ENCODE peak calls at places on chromosomes 12 and 14, in four cellular contexts. One of them, this sample, is unnamed.

GRCh38 chr12:118033902-118034301 is 17.4 kb downstream of the RFC5 start:
- DNase-seq in upper lobe of right lung: no peak
- DNase-seq in foreskin keratinocyte: no peak
- DNase-seq in CD4-positive, CD25-positive, alpha-beta regulatory T cell: no peak
- DNase-seq in this sample: no peak

GRCh38 chr12:27261866-27262265 is 17.8 kb downstream of the STK38L start:
- DNase-seq in upper lobe of right lung: no peak
- DNase-seq in foreskin keratinocyte: no peak
- DNase-seq in CD4-positive, CD25-positive, alpha-beta regulatory T cell: no peak
- DNase-seq in this sample: no peak

GRCh38 chr14:76261371-76261811 is 109.7 kb downstream of the GPATCH2L start:
- DNase-seq in upper lobe of right lung: no peak
- DNase-seq in foreskin keratinocyte: no peak
- DNase-seq in CD4-positive, CD25-positive, alpha-beta regulatory T cell: no peak
- DNase-seq in this sample: no peak

GRCh38 chr12:39186744-39187143 is 256.2 kb downstream of the KIF21A start:
- DNase-seq in upper lobe of right lung: no peak
- DNase-seq in foreskin keratinocyte: no peak
- DNase-seq in CD4-positive, CD25-positive, alpha-beta regulatory T cell: no peak
- DNase-seq in this sample: no peak

GRCh38 chr14:93731753-93732152 is 56.5 kb downstream of the PRIMA1 start:
- DNase-seq in upper lobe of right lung: no peak
- DNase-seq in foreskin keratinocyte: no peak
- DNase-seq in CD4-positive, CD25-positive, alpha-beta regulatory T cell: no peak
- DNase-seq in this sample: no peak

GRCh38 chr12:3967556-3968160 is 94.5 kb upstream of the PARP11 start:
- DNase-seq in upper lobe of right lung: no peak
- DNase-seq in foreskin keratinocyte: no peak
- DNase-seq in CD4-positive, CD25-positive, alpha-beta regulatory T cell: no peak
- DNase-seq in this sample: no peak

GRCh38 chr12:89040146-89040964 is 311.9 kb downstream of the DUSP6 start:
- DNase-seq in upper lobe of right lung: no peak
- DNase-seq in foreskin keratinocyte: peak; percentile 68
- DNase-seq in CD4-positive, CD25-positive, alpha-beta regulatory T cell: peak; percentile 94
- DNase-seq in this sample: peak; percentile 28

GRCh38 chr12:101670007-101670671 is 27.3 kb upstream of the CHPT1 start:
- DNase-seq in upper lobe of right lung: no peak
- DNase-seq in foreskin keratinocyte: peak; percentile 11
- DNase-seq in CD4-positive, CD25-positive, alpha-beta regulatory T cell: peak; percentile 76
- DNase-seq in this sample: peak; percentile 43

GRCh38 chr12:96401061-96401871 is 1.0 kb upstream of the CDK17 start:
- DNase-seq in upper lobe of right lung: no peak
- DNase-seq in foreskin keratinocyte: peak; percentile 61
- DNase-seq in CD4-positive, CD25-positive, alpha-beta regulatory T cell: peak; percentile 84
- DNase-seq in this sample: peak; percentile 83

GRCh38 chr12:112163471-112164325 is 38.3 kb downstream of the TRAFD1 start:
- DNase-seq in upper lobe of right lung: peak; percentile 54
- DNase-seq in foreskin keratinocyte: no peak
- DNase-seq in CD4-positive, CD25-positive, alpha-beta regulatory T cell: no peak
- DNase-seq in this sample: no peak

GRCh38 chr14:21015312-21015711 is 9.5 kb downstream of the NDRG2 start:
- DNase-seq in upper lobe of right lung: no peak
- DNase-seq in foreskin keratinocyte: no peak
- DNase-seq in CD4-positive, CD25-positive, alpha-beta regulatory T cell: no peak
- DNase-seq in this sample: no peak

GRCh38 chr14:60651936-60652673 is 2.8 kb upstream of the SIX1 start:
- DNase-seq in upper lobe of right lung: no peak
- DNase-seq in foreskin keratinocyte: no peak
- DNase-seq in CD4-positive, CD25-positive, alpha-beta regulatory T cell: no peak
- DNase-seq in this sample: no peak

GRCh38 chr14:63563370-63564026 is 20.3 kb upstream of the PPP2R5E start:
- DNase-seq in upper lobe of right lung: no peak
- DNase-seq in foreskin keratinocyte: peak; percentile 48
- DNase-seq in CD4-positive, CD25-positive, alpha-beta regulatory T cell: no peak
- DNase-seq in this sample: no peak

GRCh38 chr14:68791078-68791983 is 1.5 kb downstream of the ZFP36L1 start:
- DNase-seq in upper lobe of right lung: no peak
- DNase-seq in foreskin keratinocyte: no peak
- DNase-seq in CD4-positive, CD25-positive, alpha-beta regulatory T cell: no peak
- DNase-seq in this sample: no peak

GRCh38 chr12:89448526-89448925 is 76.1 kb downstream of the GALNT4 start:
- DNase-seq in upper lobe of right lung: no peak
- DNase-seq in foreskin keratinocyte: no peak
- DNase-seq in CD4-positive, CD25-positive, alpha-beta regulatory T cell: no peak
- DNase-seq in this sample: no peak

GRCh38 chr12:109387425-109388166 is 39.9 kb downstream of the MYO1H start:
- DNase-seq in upper lobe of right lung: no peak
- DNase-seq in foreskin keratinocyte: no peak
- DNase-seq in CD4-positive, CD25-positive, alpha-beta regulatory T cell: peak; percentile 38
- DNase-seq in this sample: no peak

GRCh38 chr12:93569301-93569655 is 3.2 kb upstream of the SOCS2 start:
- DNase-seq in upper lobe of right lung: no peak
- DNase-seq in foreskin keratinocyte: no peak
- DNase-seq in CD4-positive, CD25-positive, alpha-beta regulatory T cell: no peak
- DNase-seq in this sample: no peak

GRCh38 chr14:31021576-31021949 is 3.9 kb upstream of the AP4S1 start:
- DNase-seq in upper lobe of right lung: no peak
- DNase-seq in foreskin keratinocyte: no peak
- DNase-seq in CD4-positive, CD25-positive, alpha-beta regulatory T cell: no peak
- DNase-seq in this sample: no peak
- H3K4me1 ChIP-seq in upper lobe of right lung: peaks cover 18% of the 10 kb centered on the region
- H3K4me1 ChIP-seq in foreskin keratinocyte: peaks cover 5% of the 10 kb centered on the region
- H3K4me1 ChIP-seq in CD4-positive, CD25-positive, alpha-beta regulatory T cell: peaks cover 20% of the 10 kb centered on the region
- H3K4me1 ChIP-seq in this sample: peaks cover 15% of the 10 kb centered on the region

GRCh38 chr14:100268591-100269207 is 29.8 kb downstream of the YY1 start:
- DNase-seq in upper lobe of right lung: no peak
- DNase-seq in foreskin keratinocyte: no peak
- DNase-seq in CD4-positive, CD25-positive, alpha-beta regulatory T cell: no peak
- DNase-seq in this sample: no peak

GRCh38 chr14:100267990-100268389 is 29.0 kb downstream of the YY1 start:
- DNase-seq in upper lobe of right lung: no peak
- DNase-seq in foreskin keratinocyte: no peak
- DNase-seq in CD4-positive, CD25-positive, alpha-beta regulatory T cell: no peak
- DNase-seq in this sample: no peak

GRCh38 chr14:100274250-100274649 is 32.0 kb downstream of the SLC25A29 start:
- DNase-seq in upper lobe of right lung: no peak
- DNase-seq in foreskin keratinocyte: no peak
- DNase-seq in CD4-positive, CD25-positive, alpha-beta regulatory T cell: no peak
- DNase-seq in this sample: no peak

GRCh38 chr14:100275214-100275613 is 31.0 kb downstream of the SLC25A29 start:
- DNase-seq in upper lobe of right lung: no peak
- DNase-seq in foreskin keratinocyte: no peak
- DNase-seq in CD4-positive, CD25-positive, alpha-beta regulatory T cell: peak; percentile 29
- DNase-seq in this sample: no peak

DNA sequence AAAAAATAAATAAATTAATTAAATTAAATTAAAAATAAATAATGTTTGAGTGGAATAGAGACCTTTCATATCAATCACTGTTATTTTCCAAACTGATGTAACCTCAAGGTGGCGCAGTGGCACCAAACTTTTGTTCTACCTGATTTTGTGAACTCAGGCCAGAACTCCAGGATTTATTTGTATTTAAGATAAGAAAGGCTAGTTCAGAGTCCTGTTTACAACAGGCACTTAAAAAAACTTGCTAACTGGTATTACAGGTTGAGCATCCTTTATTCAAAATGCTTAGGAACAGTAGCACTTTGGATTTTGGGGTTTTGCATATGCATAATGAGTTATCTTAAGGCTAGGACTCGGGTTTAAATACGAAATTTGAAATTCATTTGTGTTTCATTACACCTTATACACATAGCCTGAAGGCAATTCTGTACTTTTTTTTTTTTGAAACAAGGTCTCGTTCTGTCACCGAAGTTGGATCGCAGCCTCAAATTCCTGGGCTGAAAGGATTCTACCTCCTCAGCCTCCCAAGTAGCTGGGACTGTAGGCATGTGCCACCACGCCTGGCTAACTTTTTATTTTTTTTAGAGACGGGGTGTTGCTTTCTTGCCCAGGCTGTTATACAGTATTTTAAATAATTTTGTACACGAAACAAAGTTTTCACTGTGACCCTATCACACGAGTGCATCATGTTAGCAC is 32.4 kb downstream of the YY1 start:
- DNase-seq in upper lobe of right lung: no peak
- DNase-seq in foreskin keratinocyte: no peak
- DNase-seq in CD4-positive, CD25-positive, alpha-beta regulatory T cell: peak; percentile 34
- DNase-seq in this sample: no peak
- H3K4me1 ChIP-seq in upper lobe of right lung: peaks cover 18% of the 10 kb centered on the region
- H3K4me1 ChIP-seq in foreskin keratinocyte: no peaks in the 10 kb centered on the region
- H3K4me1 ChIP-seq in CD4-positive, CD25-positive, alpha-beta regulatory T cell: peaks cover 24% of the 10 kb centered on the region
- H3K4me1 ChIP-seq in this sample: peaks cover 30% of the 10 kb centered on the region

GRCh38 chr12:120260607-120261006 is 4.9 kb downstream of the PXN start:
- DNase-seq in upper lobe of right lung: no peak
- DNase-seq in foreskin keratinocyte: no peak
- DNase-seq in CD4-positive, CD25-positive, alpha-beta regulatory T cell: no peak
- DNase-seq in this sample: no peak
- H3K4me1 ChIP-seq in upper lobe of right lung: peaks cover 69% of the 10 kb centered on the region
- H3K4me1 ChIP-seq in foreskin keratinocyte: peaks cover 39% of the 10 kb centered on the region
- H3K4me1 ChIP-seq in CD4-positive, CD25-positive, alpha-beta regulatory T cell: peaks cover 88% of the 10 kb centered on the region
- H3K4me1 ChIP-seq in this sample: peaks cover 88% of the 10 kb centered on the region

GRCh38 chr12:64010069-64010686 is 165.7 kb downstream of the SRGAP1 start:
- DNase-seq in upper lobe of right lung: no peak
- DNase-seq in foreskin keratinocyte: no peak
- DNase-seq in CD4-positive, CD25-positive, alpha-beta regulatory T cell: no peak
- DNase-seq in this sample: no peak

GRCh38 chr12:64008596-64008995 is 164.1 kb downstream of the SRGAP1 start:
- DNase-seq in upper lobe of right lung: no peak
- DNase-seq in foreskin keratinocyte: no peak
- DNase-seq in CD4-positive, CD25-positive, alpha-beta regulatory T cell: no peak
- DNase-seq in this sample: no peak

GRCh38 chr12:64009321-64010068 is 165.0 kb downstream of the SRGAP1 start:
- DNase-seq in upper lobe of right lung: no peak
- DNase-seq in foreskin keratinocyte: no peak
- DNase-seq in CD4-positive, CD25-positive, alpha-beta regulatory T cell: no peak
- DNase-seq in this sample: no peak

GRCh38 chr12:64006211-64006610 is 161.7 kb downstream of the SRGAP1 start:
- DNase-seq in upper lobe of right lung: no peak
- DNase-seq in foreskin keratinocyte: no peak
- DNase-seq in CD4-positive, CD25-positive, alpha-beta regulatory T cell: no peak
- DNase-seq in this sample: no peak

GRCh38 chr12:64007853-64008252 is 163.4 kb downstream of the SRGAP1 start:
- DNase-seq in upper lobe of right lung: no peak
- DNase-seq in foreskin keratinocyte: no peak
- DNase-seq in CD4-positive, CD25-positive, alpha-beta regulatory T cell: no peak
- DNase-seq in this sample: no peak
- H3K4me1 ChIP-seq in upper lobe of right lung: no peaks in the 10 kb centered on the region
- H3K4me1 ChIP-seq in foreskin keratinocyte: peaks cover 27% of the 10 kb centered on the region
- H3K4me1 ChIP-seq in CD4-positive, CD25-positive, alpha-beta regulatory T cell: no peaks in the 10 kb centered on the region
- H3K4me1 ChIP-seq in this sample: no peaks in the 10 kb centered on the region

DNA sequence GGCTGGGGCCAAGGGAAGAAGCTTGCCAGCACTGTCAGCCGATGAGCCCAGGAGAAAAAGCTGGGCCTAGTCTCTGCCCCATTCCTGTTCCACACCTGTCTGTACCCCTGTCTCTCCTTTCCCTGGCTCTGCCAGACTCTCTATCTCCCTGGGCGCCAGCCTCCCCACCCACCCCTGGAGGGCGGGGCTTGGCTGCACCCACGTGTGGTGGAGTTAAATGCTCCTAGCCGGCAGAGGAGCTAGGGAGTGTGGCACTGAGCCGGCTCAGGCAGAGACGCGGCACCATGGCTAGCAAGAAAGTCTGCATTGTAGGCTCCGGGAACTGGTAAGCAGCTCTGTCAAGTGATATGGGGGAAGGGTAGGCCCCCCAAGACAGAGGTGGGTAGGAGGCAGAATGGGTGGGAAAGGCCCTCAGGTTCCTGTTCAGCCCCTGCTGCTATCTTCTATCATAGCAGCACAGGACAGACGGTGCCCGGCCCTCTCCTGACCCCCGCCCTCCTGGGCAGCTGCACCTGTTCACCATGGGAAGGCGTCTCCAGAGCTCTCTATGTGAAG is at the start of gene GPD1:
- DNase-seq in upper lobe of right lung: peak; percentile 91
- DNase-seq in foreskin keratinocyte: no peak
- DNase-seq in CD4-positive, CD25-positive, alpha-beta regulatory T cell: no peak
- DNase-seq in this sample: no peak
- H3K4me1 ChIP-seq in upper lobe of right lung: peaks cover 8% of the 10 kb centered on the region
- H3K4me1 ChIP-seq in foreskin keratinocyte: peaks cover 4% of the 10 kb centered on the region
- H3K4me1 ChIP-seq in CD4-positive, CD25-positive, alpha-beta regulatory T cell: no peaks in the 10 kb centered on the region
- H3K4me1 ChIP-seq in this sample: no peaks in the 10 kb centered on the region

GRCh38 chr12:116126610-116127009 is 150.9 kb downstream of the MED13L start:
- DNase-seq in upper lobe of right lung: no peak
- DNase-seq in foreskin keratinocyte: no peak
- DNase-seq in CD4-positive, CD25-positive, alpha-beta regulatory T cell: no peak
- DNase-seq in this sample: no peak

GRCh38 chr12:116122639-116123038 is 154.9 kb downstream of the MED13L start:
- DNase-seq in upper lobe of right lung: no peak
- DNase-seq in foreskin keratinocyte: no peak
- DNase-seq in CD4-positive, CD25-positive, alpha-beta regulatory T cell: no peak
- DNase-seq in this sample: no peak

GRCh38 chr12:116123511-116124258 is 153.8 kb downstream of the MED13L start:
- DNase-seq in upper lobe of right lung: no peak
- DNase-seq in foreskin keratinocyte: no peak
- DNase-seq in CD4-positive, CD25-positive, alpha-beta regulatory T cell: peak; percentile 78
- DNase-seq in this sample: no peak

GRCh38 chr12:116125981-116126566 is 151.4 kb downstream of the MED13L start:
- DNase-seq in upper lobe of right lung: no peak
- DNase-seq in foreskin keratinocyte: no peak
- DNase-seq in CD4-positive, CD25-positive, alpha-beta regulatory T cell: no peak
- DNase-seq in this sample: no peak

GRCh38 chr12:116125084-116125483 is 152.4 kb downstream of the MED13L start:
- DNase-seq in upper lobe of right lung: no peak
- DNase-seq in foreskin keratinocyte: no peak
- DNase-seq in CD4-positive, CD25-positive, alpha-beta regulatory T cell: no peak
- DNase-seq in this sample: no peak
- H3K4me1 ChIP-seq in upper lobe of right lung: peaks cover 69% of the 10 kb centered on the region
- H3K4me1 ChIP-seq in foreskin keratinocyte: peaks cover 50% of the 10 kb centered on the region
- H3K4me1 ChIP-seq in CD4-positive, CD25-positive, alpha-beta regulatory T cell: peaks cover 35% of the 10 kb centered on the region
- H3K4me1 ChIP-seq in this sample: peaks cover 17% of the 10 kb centered on the region

GRCh38 chr12:64670856-64671639 is 60.8 kb downstream of the RASSF3 start:
- DNase-seq in upper lobe of right lung: no peak
- DNase-seq in foreskin keratinocyte: peak; percentile 59
- DNase-seq in CD4-positive, CD25-positive, alpha-beta regulatory T cell: no peak
- DNase-seq in this sample: no peak
- H3K4me1 ChIP-seq in upper lobe of right lung: peaks cover 93% of the 10 kb centered on the region
- H3K4me1 ChIP-seq in foreskin keratinocyte: peaks cover 37% of the 10 kb centered on the region
- H3K4me1 ChIP-seq in CD4-positive, CD25-positive, alpha-beta regulatory T cell: peaks cover 100% of the 10 kb centered on the region
- H3K4me1 ChIP-seq in this sample: peaks cover 94% of the 10 kb centered on the region

DNA sequence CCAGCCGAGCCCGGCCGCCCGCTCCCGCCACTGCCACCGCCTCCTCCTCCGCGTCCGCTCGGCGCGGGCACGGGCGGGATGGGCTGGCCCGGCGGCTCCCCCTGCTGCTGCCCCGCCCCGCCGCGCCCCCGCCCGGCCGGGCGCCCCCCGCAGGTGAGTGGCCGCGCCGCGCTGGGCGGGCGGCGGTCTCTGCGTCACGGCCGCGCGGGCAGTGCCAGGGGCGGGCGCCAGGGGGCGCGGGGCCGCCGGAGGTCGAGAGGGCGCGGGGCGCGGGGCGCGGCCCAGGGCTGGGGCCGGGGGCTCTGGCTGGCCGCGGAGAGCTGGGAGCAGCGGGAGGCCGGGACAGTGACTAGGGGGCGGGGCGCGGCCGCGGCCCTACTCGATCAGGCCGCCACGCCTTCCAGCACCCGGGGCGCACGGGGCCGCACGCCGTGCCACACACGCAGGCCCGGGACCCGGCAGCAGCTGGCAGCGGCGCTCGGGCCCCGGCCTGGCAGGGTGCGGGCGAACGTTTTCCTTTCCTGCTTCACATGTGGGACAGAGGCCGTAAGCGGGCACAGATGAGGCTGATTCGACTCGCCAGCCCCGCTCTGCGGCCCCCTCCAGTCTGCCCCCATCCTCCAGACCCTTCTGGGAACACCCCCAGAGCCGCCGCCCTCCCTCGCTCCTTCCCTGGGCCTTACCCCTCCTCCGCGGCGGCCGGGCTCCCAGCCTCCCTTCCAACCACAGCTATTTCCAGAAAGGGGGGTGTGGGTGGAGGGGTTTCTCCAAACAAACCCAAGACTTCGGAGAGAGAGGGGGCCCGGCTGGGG is 2.4 kb upstream of the TNS2 start:
- DNase-seq in upper lobe of right lung: peak; percentile 93
- DNase-seq in foreskin keratinocyte: no peak
- DNase-seq in CD4-positive, CD25-positive, alpha-beta regulatory T cell: peak; percentile 51
- DNase-seq in this sample: peak; percentile 72
- H3K4me1 ChIP-seq in upper lobe of right lung: peaks cover 48% of the 10 kb centered on the region
- H3K4me1 ChIP-seq in foreskin keratinocyte: no peaks in the 10 kb centered on the region
- H3K4me1 ChIP-seq in CD4-positive, CD25-positive, alpha-beta regulatory T cell: peaks cover 15% of the 10 kb centered on the region
- H3K4me1 ChIP-seq in this sample: peaks cover 7% of the 10 kb centered on the region